ENCODE peak calls at places on chromosome 16, in four cellular contexts. F is IMR-90, E is H1, V is H9. D is an unnamed sample.

GRCh38 chr16:26598061-26598460 is 468.7 kb upstream of the C16orf82 start:
- DNase-seq in F (no peak), E (no peak), V (no peak), D (peak; percentile 90)

GRCh38 chr16:13110124-13110796 is 208.9 kb downstream of the SHISA9 start:
- DNase-seq in F (no peak), V (peak; percentile 56), E (peak; percentile 43), D (peak; percentile 98)

GRCh38 chr16:62213763-62214162 is 177.5 kb upstream of the CDH8 start:
- DNase-seq in F (no peak), V (peak; percentile 81), E (peak; percentile 29), D (peak; percentile 77)

GRCh38 chr16:49338867-49339266 is 34.7 kb upstream of the C16orf78 start:
- DNase-seq in E (no peak), F (no peak), V (no peak), D (no peak)

GRCh38 chr16:728131-728889 is 1.4 kb downstream of the HAGHL start:
- DNase-seq in F (peak; percentile 78), E (no peak), V (peak; percentile 87), D (peak; percentile 75)

GRCh38 chr16:56190903-56191806 is at the start of gene GNAO1:
- DNase-seq in V (peak; percentile 71), E (no peak), F (peak; percentile 51), D (peak; percentile 76)

GRCh38 chr16:78464833-78465232 is 365.4 kb downstream of the WWOX start:
- DNase-seq in V (no peak), F (no peak), E (no peak), D (no peak)

GRCh38 chr16:47970291-47970931 is 185.4 kb downstream of the ABCC12 start:
- DNase-seq in V (no peak), F (peak; percentile 47), E (no peak), D (peak; percentile 87)

GRCh38 chr16:9016824-9017223 is 53.1 kb upstream of the USP7 start:
- DNase-seq in V (no peak), F (no peak), E (no peak), D (peak; percentile 34)

GRCh38 chr16:50440531-50440930 is 71.7 kb upstream of the BRD7 start:
- DNase-seq in E (no peak), F (no peak), V (no peak), D (peak; percentile 34)

GRCh38 chr16:50440991-50441390 is 72.2 kb upstream of the BRD7 start:
- DNase-seq in V (no peak), E (no peak), F (no peak), D (no peak)

GRCh38 chr16:50444546-50444945 is 75.8 kb upstream of the BRD7 start:
- DNase-seq in V (no peak), E (no peak), F (no peak), D (no peak)

GRCh38 chr16:50441758-50442157 is 73.0 kb upstream of the BRD7 start:
- DNase-seq in F (no peak), E (no peak), V (no peak), D (no peak)

DNA sequence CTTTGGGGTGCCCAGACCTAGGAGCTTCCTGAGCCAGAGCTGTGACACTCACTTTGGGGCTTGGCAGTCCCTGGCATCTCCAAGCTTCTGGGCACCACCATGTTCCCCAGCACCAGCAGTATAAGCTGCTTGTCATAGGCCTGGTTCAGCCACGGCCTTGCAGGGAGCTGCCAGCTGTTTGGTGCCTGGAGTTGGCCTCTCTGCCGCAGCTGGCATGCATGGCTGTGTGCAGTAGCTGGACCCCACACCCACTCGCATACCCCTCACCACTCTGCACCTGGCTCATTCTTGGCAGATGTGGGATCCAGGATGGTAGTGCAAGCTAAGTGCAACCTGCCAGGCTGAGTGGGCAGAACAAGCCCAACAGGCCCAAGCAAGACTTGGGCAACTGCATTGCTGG is 73.4 kb upstream of the BRD7 start:
- DNase-seq in V (no peak), F (no peak), E (no peak), D (no peak)
- H4K5ac ChIP-seq in V (no peak overlapping the region), F (no peak overlapping the region), E (no peak overlapping the region), D (no peak overlapping the region)

GRCh38 chr16:3207086-3207953 is 19.3 kb downstream of the OR1F1 start:
- DNase-seq in E (no peak), V (no peak), F (no peak), D (no peak)
- H3K56ac ChIP-seq in E (no peak overlapping the region), V (no peak overlapping the region), F (no peak overlapping the region), D (no peak overlapping the region)

DNA sequence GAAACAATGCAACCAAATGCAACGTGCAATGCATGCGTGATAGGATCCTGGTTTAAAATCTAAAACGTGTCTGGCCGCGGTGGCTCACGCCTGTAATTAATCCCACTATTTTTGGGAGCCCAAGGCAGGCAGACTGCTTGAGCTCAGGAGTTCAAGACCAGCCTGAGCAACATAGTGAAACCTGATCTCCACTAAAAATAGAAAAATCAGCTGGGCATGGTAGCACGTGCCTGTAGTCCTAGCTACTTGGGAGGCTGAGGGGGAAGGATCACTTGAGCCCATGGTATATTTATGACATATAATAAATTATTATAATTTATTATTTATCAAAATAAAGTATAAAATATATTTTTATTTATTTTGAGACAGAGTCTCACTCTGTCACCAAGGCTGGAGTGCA is 241.8 kb downstream of the PARN start:
- DNase-seq in V (no peak), E (no peak), F (no peak), D (no peak)
- H4K5ac ChIP-seq in V (no peak overlapping the region), E (no peak overlapping the region), F (no peak overlapping the region), D (no peak overlapping the region)

GRCh38 chr16:17845031-17845430 is 374.3 kb upstream of the XYLT1 start:
- DNase-seq in F (no peak), E (no peak), V (no peak), D (no peak)
- H3K56ac ChIP-seq in F (no peak overlapping the region), E (no peak overlapping the region), V (no peak overlapping the region), D (no peak overlapping the region)

DNA sequence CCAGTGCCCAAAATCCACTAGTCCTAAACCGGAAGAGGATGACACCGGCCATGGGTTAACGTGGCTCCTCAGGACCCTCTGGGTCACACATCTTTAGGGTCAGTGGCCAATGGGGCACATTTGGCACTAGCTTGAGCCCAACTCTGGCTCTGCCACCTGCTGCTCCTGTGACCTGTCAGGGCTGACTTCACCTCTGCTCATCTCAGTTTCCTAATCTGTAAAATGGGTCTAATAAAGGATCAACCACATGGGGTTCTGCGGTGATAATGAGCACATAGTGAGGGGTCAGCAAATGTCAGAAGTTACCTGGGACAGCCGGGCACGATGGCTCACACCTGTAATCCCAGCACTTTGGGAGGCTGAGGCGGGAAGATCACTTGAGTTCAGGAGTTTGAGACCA is 18.4 kb downstream of the QPRT start:
- DNase-seq in F (no peak), V (no peak), E (no peak), D (no peak)
- H4K5ac ChIP-seq in F (no peak overlapping the region), V (no peak overlapping the region), E (no peak overlapping the region), D (no peak overlapping the region)

GRCh38 chr16:16096858-16097213 is 126.5 kb downstream of the ABCC6 start:
- DNase-seq in F (no peak), E (no peak), V (no peak), D (no peak)

GRCh38 chr16:16100631-16101030 is 122.7 kb downstream of the ABCC6 start:
- DNase-seq in F (no peak), E (no peak), V (no peak), D (no peak)

GRCh38 chr16:16096161-16096857 is 127.0 kb downstream of the ABCC6 start:
- DNase-seq in V (no peak), F (peak; percentile 82), E (no peak), D (peak; percentile 25)

GRCh38 chr16:16101585-16101984 is 121.7 kb downstream of the ABCC6 start:
- DNase-seq in F (no peak), V (no peak), E (no peak), D (no peak)

DNA sequence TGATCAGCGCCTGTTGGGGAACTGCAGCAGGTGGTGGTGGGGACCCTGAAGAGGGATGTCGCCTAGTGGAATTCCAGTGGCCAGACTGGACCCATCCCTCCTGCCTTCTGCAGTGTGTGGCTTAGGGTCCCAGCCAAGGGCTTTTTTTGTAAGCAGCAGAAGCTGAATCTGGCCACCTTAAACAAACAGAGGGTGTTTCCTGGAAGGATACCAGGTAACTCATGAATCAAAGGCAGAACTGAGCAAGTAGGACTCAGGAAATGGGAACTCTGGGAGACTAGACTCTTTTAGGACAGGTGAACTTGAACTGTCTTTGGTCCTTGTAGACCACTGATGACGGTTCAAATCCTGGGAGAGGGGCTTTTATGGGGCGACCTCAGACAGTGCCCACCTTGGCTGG is 124.0 kb downstream of the ABCC6 start:
- DNase-seq in V (no peak), E (no peak), F (no peak), D (no peak)
- H3K56ac ChIP-seq in V (no peak overlapping the region), E (no peak overlapping the region), F (no peak overlapping the region), D (no peak overlapping the region)

GRCh38 chr16:50845296-50845695 is 103.4 kb downstream of the CYLD start:
- DNase-seq in V (no peak), F (no peak), E (no peak), D (no peak)

GRCh38 chr16:50847166-50847565 is 105.3 kb downstream of the CYLD start:
- DNase-seq in E (no peak), V (no peak), F (no peak), D (no peak)

GRCh38 chr16:50844840-50845239 is 103.0 kb downstream of the CYLD start:
- DNase-seq in V (no peak), E (no peak), F (no peak), D (no peak)

GRCh38 chr16:50848755-50849514 is 107.0 kb downstream of the CYLD start:
- DNase-seq in V (no peak), E (no peak), F (no peak), D (no peak)

GRCh38 chr16:50846511-50846910 is 104.6 kb downstream of the CYLD start:
- DNase-seq in V (no peak), E (no peak), F (no peak), D (no peak)
- H4K5ac ChIP-seq in V (no peak overlapping the region), E (no peak overlapping the region), F (no peak overlapping the region), D (no peak overlapping the region)

DNA sequence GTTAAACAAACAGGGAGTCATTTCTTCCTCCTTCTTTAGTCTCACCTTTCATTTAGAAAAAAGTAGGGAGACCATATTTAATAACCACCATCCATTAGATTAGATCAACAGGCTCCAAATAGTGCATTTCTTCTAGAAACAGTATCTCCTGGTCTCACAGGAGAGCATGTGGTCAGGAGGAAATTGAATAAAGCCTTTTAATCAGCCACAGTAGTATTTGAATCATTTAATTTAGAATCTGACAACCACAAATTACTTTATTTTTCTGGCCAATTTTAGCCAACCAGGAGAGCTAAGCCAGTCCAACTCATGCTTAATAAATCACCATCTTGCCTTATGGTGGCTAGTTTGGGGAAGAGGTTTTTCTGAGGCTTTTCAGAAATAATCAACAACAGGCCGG is 26.3 kb upstream of the ZFP90 start:
- DNase-seq in F (no peak), E (no peak), V (no peak), D (no peak)
- H3K56ac ChIP-seq in F (no peak overlapping the region), E (no peak overlapping the region), V (no peak overlapping the region), D (no peak overlapping the region)

GRCh38 chr16:70544548-70544947 is 20.9 kb downstream of the SF3B3 start:
- DNase-seq in E (no peak), F (no peak), V (no peak), D (no peak)

DNA sequence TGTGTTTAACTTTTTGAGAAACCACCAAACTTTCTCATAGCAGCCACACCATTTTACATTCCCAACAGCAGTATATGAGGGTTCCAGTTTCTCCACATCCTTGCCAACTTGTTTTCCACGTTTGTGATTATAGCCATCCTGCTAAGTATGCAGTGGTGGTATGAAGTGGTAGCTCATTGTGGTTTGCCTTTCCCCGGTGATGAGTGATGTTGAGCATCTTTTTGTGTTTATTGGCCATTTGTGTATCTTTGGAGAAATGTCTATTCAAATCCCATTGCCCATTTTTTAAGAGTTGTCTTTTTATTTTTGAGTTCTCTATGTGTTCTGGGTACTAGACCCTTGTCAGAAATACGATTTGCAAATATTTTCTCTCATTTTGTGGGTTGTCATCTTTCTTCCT is 17.4 kb downstream of the SF3B3 start:
- DNase-seq in V (no peak), E (no peak), F (no peak), D (no peak)
- H4K5ac ChIP-seq in V (no peak overlapping the region), E (no peak overlapping the region), F (no peak overlapping the region), D (no peak overlapping the region)

D was measured in mesendoderm.